ENCODE peak calls at places on chromosomes 1 and 21, in nine cellular contexts. C, B, U, N, D, F, O, G and R are unnamed samples.

GRCh38 chr1:50426108-50426700 is 3.0 kb upstream of the DMRTA2 start:
- DNase-seq in C (no peak), B (no peak), U (no peak), N (no peak), D (no peak), F (no peak), O (no peak), G (no peak), R (no peak)

GRCh38 chr1:34742667-34743270 is 12.1 kb upstream of the GJB5 start:
- DNase-seq in C (peak; percentile 90), B (peak; percentile 80), U (peak; percentile 30), N (peak; percentile 89), D (peak; percentile 95), F (peak; percentile 83), O (peak; percentile 72), G (peak; percentile 74), R (peak; percentile 91)

GRCh38 chr1:159339517-159339916 is 37.4 kb downstream of the FCER1A start:
- DNase-seq in C (no peak), B (no peak), U (no peak), N (no peak), D (no peak), F (no peak), O (no peak), G (peak; percentile 9), R (no peak)

GRCh38 chr21:41466024-41466820 is 40.2 kb downstream of the MX1 start:
- DNase-seq in C (no peak), B (peak; percentile 60), U (no peak), N (no peak), D (no peak), F (no peak), O (no peak), G (no peak), R (no peak)

GRCh38 chr21:17340081-17340480 is 172.8 kb upstream of the CXADR start:
- DNase-seq in C (no peak), B (no peak), U (no peak), N (no peak), D (no peak), F (no peak), O (no peak), G (no peak), R (no peak)

GRCh38 chr1:157404063-157404501 is 148.2 kb downstream of the FCRL5 start:
- DNase-seq in C (no peak), B (no peak), U (no peak), N (no peak), D (no peak), F (no peak), O (peak; percentile 87), G (peak; percentile 22), R (no peak)

GRCh38 chr1:203112451-203112850 is 15.1 kb upstream of the ADORA1 start:
- DNase-seq in C (no peak), B (no peak), U (no peak), N (no peak), D (no peak), F (no peak), O (no peak), G (no peak), R (no peak)

GRCh38 chr1:27561126-27561899 is 42.6 kb downstream of the AHDC1 start:
- DNase-seq in C (no peak), B (no peak), U (peak; percentile 65), N (no peak), D (no peak), F (no peak), O (no peak), G (no peak), R (no peak)

GRCh38 chr1:222880586-222880985 is 65.7 kb downstream of the DISP1 start:
- DNase-seq in C (no peak), B (no peak), U (no peak), N (no peak), D (no peak), F (no peak), O (peak; percentile 16), G (peak; percentile 50), R (no peak)

GRCh38 chr1:227903061-227903521 is 44.6 kb downstream of the WNT9A start:
- DNase-seq in C (no peak), B (no peak), U (no peak), N (no peak), D (no peak), F (peak; percentile 37), O (no peak), G (no peak), R (no peak)

GRCh38 chr1:227901239-227901905 is 46.4 kb downstream of the WNT9A start:
- DNase-seq in C (no peak), B (no peak), U (no peak), N (peak; percentile 52), D (peak; percentile 2), F (no peak), O (no peak), G (no peak), R (no peak)

GRCh38 chr1:227902641-227902990 is 45.1 kb downstream of the WNT9A start:
- DNase-seq in C (no peak), B (no peak), U (no peak), N (no peak), D (no peak), F (no peak), O (no peak), G (no peak), R (no peak)

GRCh38 chr1:227900571-227901051 is 47.1 kb downstream of the WNT9A start:
- DNase-seq in C (no peak), B (no peak), U (peak; percentile 16), N (no peak), D (peak; percentile 1), F (peak; percentile 19), O (no peak), G (no peak), R (no peak)

DNA sequence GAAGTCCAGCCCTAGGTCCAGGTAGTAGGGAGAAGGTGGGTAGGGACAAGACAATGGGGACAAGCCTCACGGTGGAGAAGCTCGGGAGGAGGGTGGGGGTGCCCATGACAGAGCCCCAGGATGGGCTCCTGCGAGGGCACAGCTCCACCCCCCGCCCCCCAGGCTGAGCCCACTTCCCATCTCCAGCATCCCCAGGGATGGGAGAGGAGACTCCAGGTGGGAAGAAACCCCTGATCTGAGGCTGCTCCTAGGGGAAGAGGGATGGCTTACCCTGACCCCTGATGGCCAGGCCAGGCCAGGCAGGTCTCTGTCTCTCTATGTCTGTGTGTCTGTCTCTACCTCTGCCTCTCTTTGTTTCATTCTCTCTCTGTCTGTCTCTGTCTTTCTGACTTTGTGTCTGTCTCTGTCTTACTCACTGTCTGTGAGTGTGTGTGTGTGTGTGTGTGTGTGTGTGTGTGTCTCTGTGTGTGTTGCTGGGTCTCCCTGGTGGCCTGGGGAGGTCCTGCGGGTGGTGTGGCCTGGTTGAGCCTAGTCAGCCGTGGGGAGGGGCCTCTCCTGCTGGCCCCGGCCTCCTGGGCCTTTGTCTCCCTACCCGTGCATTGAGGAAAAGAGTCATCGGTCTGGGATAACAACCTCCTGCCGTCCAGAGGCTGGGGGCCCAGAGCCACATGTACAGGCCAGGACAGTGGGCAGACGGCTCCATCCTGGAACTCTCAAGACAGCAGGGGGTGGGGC is 45.7 kb downstream of the WNT9A start:
- DNase-seq in C (no peak), B (no peak), U (no peak), N (peak; percentile 50), D (no peak), F (peak; percentile 42), O (no peak), G (peak; percentile 35), R (no peak)
- TF ChIP-seq CTCF in C (no peak), B (no peak), U (no peak), N (no peak), D (no peak), F (no peak), O (no peak), G (peak; percentile 15), R (no peak)

DNA sequence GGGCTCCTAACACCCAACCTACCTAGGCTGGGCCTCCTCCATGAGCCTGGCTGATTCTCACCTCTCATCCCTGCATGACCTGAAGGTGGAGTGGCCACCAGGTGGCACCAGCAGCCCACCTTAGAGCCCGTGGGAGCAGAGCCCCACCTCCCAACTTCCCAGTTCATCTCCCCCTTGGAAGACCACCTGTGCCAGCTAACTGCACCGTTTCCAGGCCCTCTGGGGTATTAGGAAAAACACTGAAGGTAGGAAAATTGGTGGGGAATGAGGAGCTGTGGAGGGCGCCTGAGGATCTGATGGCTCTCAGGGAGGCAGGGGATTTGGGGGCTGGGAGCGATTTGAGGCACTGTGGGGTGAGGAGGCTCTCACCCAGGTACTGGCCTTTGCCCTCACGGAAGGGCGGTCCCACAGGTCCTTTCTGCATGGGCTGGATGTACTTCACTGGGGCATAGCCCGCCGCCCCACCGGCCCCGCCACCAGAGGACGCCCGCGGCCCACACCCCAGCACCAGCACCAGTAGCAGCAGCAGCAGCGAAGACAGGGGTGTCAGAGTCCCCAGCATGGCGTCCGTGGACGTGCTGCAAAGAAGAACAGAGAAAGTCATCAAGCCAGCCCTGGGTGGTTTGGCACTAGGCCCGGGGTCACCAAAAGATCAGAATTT is 11.1 kb downstream of the ADPRS start:
- DNase-seq in C (peak; percentile 89), B (peak; percentile 82), U (peak; percentile 73), N (peak; percentile 90), D (peak; percentile 91), F (peak; percentile 85), O (peak; percentile 72), G (peak; percentile 82), R (peak; percentile 91)
- TF ChIP-seq CTCF in C (peak; percentile 88), B (peak; percentile 90), U (peak; percentile 91), N (peak; percentile 82), D (peak; percentile 91), F (peak; percentile 84), O (peak; percentile 80), G (peak; percentile 65), R (peak; percentile 92)

GRCh38 chr1:42399315-42400100 is 18.9 kb downstream of the RIMKLA start:
- DNase-seq in C (no peak), B (no peak), U (no peak), N (no peak), D (no peak), F (no peak), O (no peak), G (no peak), R (no peak)

DNA sequence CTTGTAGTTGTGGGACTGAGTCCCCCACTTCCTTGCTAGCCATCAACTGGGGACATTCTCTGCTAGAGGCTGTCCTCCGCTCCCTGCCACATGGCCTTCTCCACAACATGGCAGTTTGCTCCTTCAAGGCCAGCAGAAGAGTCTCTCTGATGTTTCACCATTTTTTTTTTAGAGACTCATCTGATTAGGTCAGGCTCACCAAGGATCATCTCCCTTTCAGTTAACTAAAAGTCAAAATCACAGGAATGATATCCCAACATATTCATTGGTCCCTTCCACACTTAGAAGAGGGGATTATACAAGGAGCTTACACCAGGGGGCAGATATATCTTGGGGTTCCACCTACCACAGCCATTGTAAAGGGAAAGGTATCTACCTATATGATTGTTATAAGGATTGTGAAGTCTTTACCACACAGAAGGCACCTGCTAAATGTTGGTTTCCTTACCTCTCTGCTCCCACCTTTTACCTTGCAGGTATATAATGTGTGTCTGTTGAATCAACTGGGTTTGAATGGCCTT is 23.3 kb downstream of the RIMKLA start:
- DNase-seq in C (no peak), B (no peak), U (no peak), N (no peak), D (no peak), F (no peak), O (no peak), G (no peak), R (no peak)
- TF ChIP-seq CTCF in C (no peak), B (no peak), U (peak; percentile 4), N (no peak), D (no peak), F (peak; percentile 9), O (no peak), G (no peak), R (peak; percentile 10)

DNA sequence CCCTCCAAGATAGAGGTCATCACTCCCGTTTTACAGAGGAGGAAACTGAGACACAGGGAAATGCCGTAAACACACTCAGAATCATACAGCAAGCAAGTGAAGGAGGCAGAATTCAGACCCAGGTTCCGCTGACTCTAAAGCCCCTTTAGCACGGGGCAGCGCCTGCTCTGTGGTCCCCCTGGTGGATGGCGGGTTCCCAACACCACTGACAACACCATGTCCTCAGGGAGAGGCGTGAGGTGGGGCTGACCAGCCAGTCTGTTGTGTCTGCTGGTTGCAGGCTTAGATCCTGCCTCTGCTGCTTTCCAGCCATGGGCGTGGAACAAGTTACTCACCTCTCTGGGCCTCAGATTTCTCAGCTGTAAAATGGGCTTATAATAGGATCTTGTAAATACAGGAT is 617.3 kb downstream of the MATN1 start:
- DNase-seq in C (no peak), B (peak; percentile 36), U (peak; percentile 34), N (no peak), D (peak; percentile 70), F (no peak), O (peak; percentile 41), G (peak; percentile 50), R (no peak)
- TF ChIP-seq CTCF in C (peak; percentile 40), B (peak; percentile 21), U (no peak), N (peak; percentile 41), D (peak; percentile 64), F (peak; percentile 57), O (peak; percentile 24), G (peak; percentile 60), R (peak; percentile 45)